ENCODE peak calls at places on chromosomes 5 and 9, in ten cellular contexts. U, C, N, R, V, F, W, Q, I and E are unnamed samples.

GRCh38 chr5:97094579-97095317 is 47.7 kb downstream of the LIX1 start:
- DNase-seq in U (no peak), C (no peak), N (no peak), R (no peak), V (no peak), F (no peak), W (no peak), Q (no peak), I (no peak), E (no peak)

GRCh38 chr9:138072897-138073296 is 195.3 kb downstream of the CACNA1B start:
- DNase-seq in U (no peak), C (no peak), N (no peak), R (no peak), V (no peak), F (no peak), W (no peak), Q (peak; percentile 39), I (no peak), E (no peak)

GRCh38 chr5:138641547-138642298 is 66.5 kb upstream of the HSPA9 start:
- DNase-seq in U (no peak), C (peak; percentile 71), N (peak; percentile 72), R (peak; percentile 24), V (peak; percentile 75), F (peak; percentile 65), W (peak; percentile 65), Q (peak; percentile 67), I (peak; percentile 31), E (peak; percentile 65)

GRCh38 chr9:78549711-78550110 is 252.8 kb downstream of the PSAT1 start:
- DNase-seq in U (no peak), C (peak; percentile 12), N (no peak), R (no peak), V (no peak), F (peak; percentile 22), W (no peak), Q (no peak), I (peak; percentile 30), E (no peak)

GRCh38 chr5:133801955-133802751 is 166.3 kb downstream of the C5orf15 start:
- DNase-seq in U (no peak), C (peak; percentile 3), N (no peak), R (no peak), V (no peak), F (no peak), W (no peak), Q (no peak), I (peak; percentile 40), E (no peak)

GRCh38 chr5:132387649-132388117 is 18.2 kb downstream of the SLC22A5 start:
- DNase-seq in U (peak; percentile 100), C (peak; percentile 99), N (peak; percentile 87), R (peak; percentile 91), V (no peak), F (peak; percentile 100), W (peak; percentile 96), Q (peak; percentile 86), I (peak; percentile 83), E (peak; percentile 84)

GRCh38 chr5:92424785-92425426 is 1041.8 kb upstream of the ARRDC3 start:
- DNase-seq in U (no peak), C (no peak), N (no peak), R (no peak), V (no peak), F (no peak), W (no peak), Q (no peak), I (no peak), E (no peak)

GRCh38 chr5:108884736-108885135 is 137.0 kb downstream of the FER start:
- DNase-seq in U (peak; percentile 85), C (peak; percentile 12), N (no peak), R (peak; percentile 88), V (no peak), F (peak; percentile 22), W (no peak), Q (no peak), I (peak; percentile 18), E (no peak)

GRCh38 chr9:95316794-95317118 is 753 bp downstream of the FANCC start:
- DNase-seq in U (no peak), C (peak; percentile 89), N (peak; percentile 79), R (no peak), V (no peak), F (peak; percentile 49), W (peak; percentile 84), Q (peak; percentile 63), I (peak; percentile 70), E (peak; percentile 93)

GRCh38 chr9:127968717-127969383 is 11.9 kb downstream of the EEIG1 start:
- DNase-seq in U (peak; percentile 85), C (peak; percentile 88), N (no peak), R (no peak), V (no peak), F (peak; percentile 96), W (peak; percentile 36), Q (no peak), I (peak; percentile 82), E (peak; percentile 67)

GRCh38 chr9:72635197-72635596 is 113.8 kb downstream of the TMC1 start:
- DNase-seq in U (no peak), C (no peak), N (no peak), R (no peak), V (no peak), F (no peak), W (no peak), Q (no peak), I (no peak), E (no peak)

GRCh38 chr9:126027566-126027965 is 280.4 kb downstream of the PBX3 start:
- DNase-seq in U (no peak), C (no peak), N (no peak), R (no peak), V (no peak), F (no peak), W (no peak), Q (no peak), I (no peak), E (no peak)

GRCh38 chr5:139690385-139691274 is 42.5 kb downstream of the CXXC5 start:
- DNase-seq in U (peak; percentile 80), C (peak; percentile 64), N (peak; percentile 73), R (no peak), V (no peak), F (peak; percentile 58), W (no peak), Q (no peak), I (peak; percentile 43), E (no peak)